ENCODE peak calls at places on chromosome 14, in eight cellular contexts. B, A, P, N, G, Y, O and L are unnamed samples.

GRCh38 chr14:50040401-50040775 is 76.0 kb downstream of the VCPKMT start:
- DNase-seq in P (no peak), B (peak), A (no peak), G (no peak), O (peak), Y (no peak), N (peak), L (no peak)

GRCh38 chr14:74211945-74212580 is 27.2 kb upstream of the VSX2 start:
- DNase-seq in N (no peak), P (no peak), Y (no peak), A (no peak), G (no peak), B (no peak), O (no peak), L (no peak)

GRCh38 chr14:99383457-99384428 is 96.9 kb downstream of the SETD3 start:
- DNase-seq in G (no peak), Y (no peak), P (no peak), O (no peak), B (no peak), A (no peak), N (peak), L (no peak)

GRCh38 chr14:21498540-21499526 is 12.3 kb downstream of the METTL3 start:
- DNase-seq in A (peak), P (no peak), B (no peak), O (peak), G (peak), N (peak), Y (no peak), L (peak)

GRCh38 chr14:76084374-76084773 is 67.3 kb upstream of the GPATCH2L start:
- DNase-seq in A (no peak), O (no peak), G (no peak), N (no peak), Y (no peak), B (no peak), P (no peak), L (no peak)

GRCh38 chr14:61642246-61642982 is 52.9 kb upstream of the HIF1A start:
- DNase-seq in G (peak), N (peak), A (no peak), O (no peak), B (peak), Y (no peak), P (no peak), L (no peak)

GRCh38 chr14:94638330-94638729 is 26.1 kb downstream of the SERPINA3 start:
- DNase-seq in P (no peak), O (no peak), B (no peak), G (no peak), N (no peak), Y (no peak), A (no peak), L (no peak)

GRCh38 chr14:68978550-68978911 is 571 bp downstream of the ACTN1 start:
- DNase-seq in A (peak), N (peak), B (no peak), P (no peak), Y (no peak), O (peak), G (peak), L (no peak)

GRCh38 chr14:103528158-103528511 is 861 bp upstream of the TRMT61A start:
- DNase-seq in B (no peak), N (no peak), G (no peak), Y (no peak), P (no peak), O (no peak), A (peak), L (no peak)

GRCh38 chr14:91329615-91330014 is 85.1 kb upstream of the GPR68 start:
- DNase-seq in B (no peak), N (no peak), A (peak), G (no peak), Y (no peak), O (no peak), P (no peak), L (no peak)

GRCh38 chr14:58898655-58899316 is 261.0 kb downstream of the DACT1 start:
- DNase-seq in P (no peak), G (peak), A (no peak), N (peak), O (no peak), Y (no peak), B (peak), L (peak)

GRCh38 chr14:94689218-94689984 is 77.2 kb downstream of the SERPINA3 start:
- DNase-seq in A (peak), Y (no peak), O (no peak), B (no peak), P (no peak), G (peak), N (peak), L (peak)

GRCh38 chr14:21095430-21096205 is 2.8 kb downstream of the ZNF219 start:
- DNase-seq in N (peak), G (no peak), B (no peak), Y (no peak), P (no peak), A (no peak), O (no peak), L (no peak)